ENCODE peak calls at places on chromosomes 16 and 17, in five cellular contexts. P is progenitor cell of endocrine pancreas, C is SK-N-SH, E is DND-41, N is neural crest cell. D is an unnamed sample.

GRCh38 chr16:499924-500323 is 27.6 kb upstream of the CAPN15 start:
- DNase-seq in N (no peak), E (no peak), P (no peak), C (no peak), D (no peak)

GRCh38 chr16:84095466-84095865 is 21.3 kb downstream of the MBTPS1 start:
- DNase-seq in N (no peak), C (no peak), E (no peak), P (no peak), D (no peak)

GRCh38 chr17:83136156-83136555 is 56.7 kb downstream of the METRNL start:
- DNase-seq in E (no peak), C (no peak), P (no peak), N (no peak), D (no peak)

GRCh38 chr17:45346255-45347015 is 29.6 kb upstream of the MAP3K14 start:
- DNase-seq in C (no peak), E (no peak), N (no peak), P (no peak), D (no peak)

GRCh38 chr17:81512560-81512983 is at the start of gene ACTG1:
- DNase-seq in C (peak; percentile 100), N (peak; percentile 84), E (peak; percentile 94), P (peak; percentile 79), D (peak; percentile 90)

GRCh38 chr17:65537845-65538678 is 23.4 kb downstream of the AXIN2 start:
- DNase-seq in C (no peak), P (no peak), N (no peak), E (no peak), D (no peak)

GRCh38 chr16:27446721-27447120 is 44.7 kb downstream of the IL21R start:
- DNase-seq in P (no peak), E (peak; percentile 86), N (no peak), C (no peak), D (no peak)

GRCh38 chr17:79586131-79586530 is 24.7 kb downstream of the RBFOX3 start:
- DNase-seq in C (no peak), E (no peak), P (no peak), N (no peak), D (no peak)

GRCh38 chr17:29357821-29358232 is 32.3 kb upstream of the TAOK1 start:
- DNase-seq in E (no peak), P (no peak), C (no peak), N (no peak), D (no peak)

GRCh38 chr17:7910711-7911110 is 5.4 kb downstream of the RNF227 start:
- DNase-seq in P (no peak), N (no peak), E (no peak), C (no peak), D (no peak)

GRCh38 chr16:50273888-50274770 is 7.8 kb downstream of the ADCY7 start:
- DNase-seq in E (peak; percentile 39), P (no peak), C (no peak), N (no peak), D (no peak)

GRCh38 chr16:54312502-54312991 is 26.0 kb upstream of the IRX3 start:
- DNase-seq in P (no peak), E (no peak), N (no peak), C (no peak), D (no peak)

GRCh38 chr16:2811703-2812471 is 5.2 kb upstream of the PRSS21 start:
- DNase-seq in C (no peak), N (no peak), P (no peak), E (no peak), D (no peak)

GRCh38 chr17:35052780-35053179 is 10.7 kb downstream of the RFFL start:
- DNase-seq in N (no peak), P (no peak), E (no peak), C (no peak), D (no peak)

GRCh38 chr17:29376667-29377268 is 13.4 kb upstream of the TAOK1 start:
- DNase-seq in E (no peak), P (no peak), N (no peak), C (no peak), D (no peak)

GRCh38 chr17:73091770-73092517 is 544 bp downstream of the SLC39A11 start:
- DNase-seq in C (no peak), N (no peak), E (no peak), P (no peak), D (peak; percentile 7)

GRCh38 chr17:73234746-73235145 is 26.9 kb downstream of the CPSF4L start:
- DNase-seq in P (no peak), E (no peak), C (no peak), N (no peak), D (no peak)

GRCh38 chr17:49193513-49194296 is 16.7 kb downstream of the GNGT2 start:
- DNase-seq in N (peak; percentile 21), C (peak; percentile 56), P (no peak), E (no peak), D (peak; percentile 26)

GRCh38 chr17:27853121-27853520 is 40.0 kb downstream of the LYRM9 start:
- DNase-seq in N (no peak), C (no peak), P (no peak), E (no peak), D (no peak)

GRCh38 chr17:10790491-10791401 is 13.2 kb downstream of the TMEM238L start:
- DNase-seq in E (no peak), N (no peak), C (no peak), P (no peak), D (no peak)

GRCh38 chr16:57852189-57852588 is 49.9 kb upstream of the KIFC3 start:
- DNase-seq in P (no peak), N (no peak), C (no peak), E (no peak), D (no peak)

GRCh38 chr16:87931504-87931903 is 4.8 kb downstream of the CA5A start:
- DNase-seq in P (no peak), E (no peak), N (no peak), C (peak; percentile 52), D (no peak)

GRCh38 chr16:87929986-87930385 is 6.3 kb downstream of the CA5A start:
- DNase-seq in P (no peak), E (no peak), N (no peak), C (no peak), D (no peak)

GRCh38 chr16:87927195-87927562 is 9.2 kb downstream of the CA5A start:
- DNase-seq in E (no peak), N (no peak), C (no peak), P (no peak), D (no peak)

GRCh38 chr16:87933140-87933495 is 3.2 kb downstream of the CA5A start:
- DNase-seq in N (no peak), E (no peak), C (no peak), P (no peak), D (no peak)

GRCh38 chr16:87930456-87930855 is 5.9 kb downstream of the CA5A start:
- DNase-seq in N (no peak), E (no peak), P (no peak), C (peak; percentile 76), D (no peak)
- TF ChIP-seq CTCF in N (peak; percentile 52), E (peak; percentile 45), P (peak; percentile 51), C (peak; percentile 37), D (no peak)

GRCh38 chr17:17892731-17893130 is 55.9 kb upstream of the SREBF1 start:
- DNase-seq in C (no peak), P (no peak), E (no peak), N (no peak), D (no peak)

GRCh38 chr17:17888821-17889220 is 52.0 kb upstream of the SREBF1 start:
- DNase-seq in N (no peak), C (peak; percentile 53), E (no peak), P (no peak), D (no peak)

GRCh38 chr17:17889922-17890321 is 53.1 kb upstream of the SREBF1 start:
- DNase-seq in E (no peak), P (no peak), N (no peak), C (no peak), D (no peak)

GRCh38 chr17:17892009-17892408 is 55.2 kb upstream of the SREBF1 start:
- DNase-seq in C (no peak), P (no peak), N (no peak), E (peak; percentile 40), D (no peak)

DNA sequence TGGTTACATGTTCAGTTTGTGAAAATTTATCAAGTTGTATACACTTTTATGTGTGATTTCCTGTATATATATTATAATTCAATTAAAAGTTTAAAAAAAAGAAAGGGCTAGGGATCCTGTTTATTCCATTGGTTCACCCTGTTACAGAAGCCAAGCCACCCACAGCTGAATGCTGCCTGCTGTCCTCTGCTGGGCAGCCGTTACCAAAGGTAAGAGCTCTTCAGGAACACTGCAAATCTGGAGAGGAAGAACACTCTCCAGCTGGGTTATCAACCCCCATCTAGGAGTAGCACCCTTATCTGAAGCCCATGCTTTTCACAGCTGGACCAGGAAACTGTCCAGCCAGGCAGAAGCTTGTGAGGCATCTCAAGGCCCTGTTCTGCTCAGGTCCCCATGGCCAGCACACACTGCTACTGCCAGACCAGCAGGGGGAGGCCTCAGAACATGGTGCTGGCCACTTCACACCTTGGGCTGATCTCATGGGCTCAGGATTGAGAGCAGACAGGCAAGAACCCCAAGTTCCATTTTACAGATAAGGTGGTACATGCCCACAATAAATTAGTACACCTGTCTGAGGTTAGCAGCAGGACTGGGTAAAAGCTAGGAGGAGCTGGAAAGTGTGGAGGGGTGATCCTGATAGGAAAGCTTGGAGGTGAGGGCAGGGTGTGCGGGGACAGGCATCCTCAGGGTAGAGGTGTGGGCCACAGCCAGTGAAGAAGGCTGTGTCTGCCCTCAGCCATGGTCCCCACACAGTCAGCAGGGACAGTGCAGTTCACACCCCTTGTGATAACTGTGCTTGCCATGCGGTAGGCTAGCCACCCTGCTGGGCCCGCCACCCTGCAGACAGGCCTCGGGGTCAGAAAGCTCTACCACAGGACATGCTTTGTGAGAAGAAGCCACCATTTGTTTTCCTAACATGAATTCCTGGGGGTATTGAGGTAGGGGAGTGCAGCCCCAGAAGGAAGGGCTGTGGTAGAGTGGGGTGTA is 54.3 kb upstream of the SREBF1 start:
- DNase-seq in E (no peak), N (peak; percentile 23), C (peak; percentile 71), P (peak; percentile 39), D (peak; percentile 67)
- TF ChIP-seq CTCF in E (peak; percentile 56), N (peak; percentile 75), C (peak; percentile 79), P (peak; percentile 70), D (peak; percentile 66)

GRCh38 chr16:11232852-11233726 is 22.9 kb downstream of the SOCS1 start:
- DNase-seq in C (no peak), P (no peak), N (no peak), E (peak; percentile 99), D (no peak)
- TF ChIP-seq CTCF in C (no peak), P (no peak), N (no peak), E (peak; percentile 45), D (no peak)

GRCh38 chr16:66082424-66082823 is 284.1 kb upstream of the CDH5 start:
- DNase-seq in E (no peak), P (no peak), C (no peak), N (no peak), D (no peak)

GRCh38 chr16:66084306-66084705 is 282.2 kb upstream of the CDH5 start:
- DNase-seq in C (no peak), E (no peak), N (no peak), P (no peak), D (no peak)

GRCh38 chr16:66085651-66086050 is 280.8 kb upstream of the CDH5 start:
- DNase-seq in E (no peak), P (no peak), N (no peak), C (no peak), D (no peak)

GRCh38 chr16:66079671-66080070 is 286.8 kb upstream of the CDH5 start:
- DNase-seq in P (no peak), N (no peak), C (no peak), E (no peak), D (no peak)

DNA sequence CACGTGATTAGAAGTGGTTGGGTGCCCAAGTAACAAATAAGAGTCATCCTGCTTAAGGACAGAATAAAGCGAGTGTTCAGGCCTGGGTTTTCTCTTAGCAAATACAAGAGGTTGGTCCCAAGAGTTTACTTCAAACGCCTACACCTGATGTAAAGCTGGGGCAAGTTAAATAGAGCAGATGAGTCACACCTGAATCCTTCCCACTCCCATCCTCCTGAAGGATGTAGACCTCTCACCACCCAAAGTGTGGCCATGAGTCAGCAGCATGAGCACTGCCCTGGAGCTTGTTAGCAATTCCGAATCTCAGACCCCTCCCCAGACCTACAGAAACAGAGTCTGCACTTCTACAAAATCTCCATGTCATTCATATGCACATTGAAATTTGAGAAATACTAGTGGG is 284.5 kb upstream of the CDH5 start:
- DNase-seq in P (no peak), C (no peak), E (no peak), N (no peak), D (no peak)
- TF ChIP-seq CTCF in P (no peak), C (no peak), E (no peak), N (no peak), D (no peak)